ENCODE peak calls at places on chromosome 16, in five cellular contexts. S is psoas muscle, N is A549, E is BJ, H is AG04450. X is an unnamed sample.
A peak's percentile ranks its signal among the peaks of the same experiment; 100 is the strongest.

GRCh38 chr16:16052916-16053315 is 103.5 kb downstream of the ABCC1 start:
- DNase-seq in S (no peak), N (no peak), E (no peak), H (peak; percentile 38), X (no peak)

GRCh38 chr16:10385725-10386516 is at the start of gene ATF7IP2:
- DNase-seq in S (peak; percentile 85), N (peak; percentile 96), E (peak; percentile 67), H (peak; percentile 59), X (peak; percentile 67)

GRCh38 chr16:21263640-21264211 is 14.4 kb downstream of the CRYM start:
- DNase-seq in S (no peak), N (peak; percentile 14), E (peak; percentile 16), H (peak; percentile 2), X (no peak)

GRCh38 chr16:6682142-6682811 is 650.4 kb upstream of the RBFOX1 start:
- DNase-seq in S (no peak), N (peak; percentile 14), E (no peak), H (no peak), X (no peak)

GRCh38 chr16:23137818-23138217 is 11.4 kb downstream of the USP31 start:
- DNase-seq in S (no peak), N (no peak), E (no peak), H (no peak), X (no peak)

GRCh38 chr16:14455577-14455976 is 174.5 kb downstream of the PARN start:
- DNase-seq in S (no peak), N (peak; percentile 40), E (peak; percentile 23), H (no peak), X (peak; percentile 27)

GRCh38 chr16:74830646-74831045 is 56.0 kb upstream of the FA2H start:
- DNase-seq in S (no peak), N (no peak), E (no peak), H (no peak), X (no peak)

GRCh38 chr16:64287667-64288521 is 834.0 kb downstream of the CDH11 start:
- DNase-seq in S (no peak), N (no peak), E (no peak), H (no peak), X (no peak)

GRCh38 chr16:48892884-48893283 is 282.9 kb upstream of the N4BP1 start:
- DNase-seq in S (no peak), N (peak; percentile 4), E (no peak), H (no peak), X (no peak)

GRCh38 chr16:66925322-66925840 is at the start of gene RRAD:
- DNase-seq in S (peak; percentile 87), N (no peak), E (no peak), H (no peak), X (no peak)

GRCh38 chr16:9090101-9090959 is 1.1 kb upstream of the HAPSTR1 start:
- DNase-seq in S (peak; percentile 78), N (no peak), E (no peak), H (no peak), X (no peak)

GRCh38 chr16:64910351-64910750 is 211.5 kb downstream of the CDH11 start:
- DNase-seq in S (peak; percentile 64), N (peak; percentile 16), E (peak; percentile 31), H (peak; percentile 71), X (peak; percentile 99)

GRCh38 chr16:4675864-4676786 is 17.2 kb upstream of the NUDT16L1 start:
- DNase-seq in S (no peak), N (no peak), E (no peak), H (no peak), X (no peak)

GRCh38 chr16:20900299-20901067 is at the start of the genes DCUN1D3 and LYRM1:
- DNase-seq in S (peak; percentile 99), N (peak; percentile 99), E (peak; percentile 92), H (peak; percentile 99), X (peak; percentile 99)

GRCh38 chr16:1167276-1168107 is 14.6 kb downstream of the CACNA1H start:
- DNase-seq in S (no peak), N (no peak), E (no peak), H (no peak), X (no peak)

GRCh38 chr16:74888227-74888862 is 96.6 kb downstream of the WDR59 start:
- DNase-seq in S (no peak), N (no peak), E (no peak), H (no peak), X (no peak)

GRCh38 chr16:82882982-82883863 is 256.5 kb downstream of the CDH13 start:
- DNase-seq in S (no peak), N (no peak), E (no peak), H (no peak), X (no peak)

GRCh38 chr16:49022351-49022963 is 259.2 kb downstream of the CBLN1 start:
- DNase-seq in S (no peak), N (no peak), E (no peak), H (no peak), X (no peak)

GRCh38 chr16:4077083-4077714 is 39.0 kb downstream of the ADCY9 start:
- DNase-seq in S (no peak), N (no peak), E (no peak), H (no peak), X (no peak)

GRCh38 chr16:49345829-49346228 is 27.8 kb upstream of the C16orf78 start:
- DNase-seq in S (no peak), N (no peak), E (no peak), H (no peak), X (no peak)

GRCh38 chr16:29678691-29679267 is at the start of gene QPRT:
- DNase-seq in S (no peak), N (peak; percentile 21), E (no peak), H (no peak), X (peak; percentile 28)

GRCh38 chr16:79099701-79100100 is 500.8 kb downstream of the MAF start:
- DNase-seq in S (no peak), N (no peak), E (no peak), H (no peak), X (no peak)

GRCh38 chr16:25111403-25112166 is at the start of gene LCMT1:
- DNase-seq in S (peak; percentile 94), N (peak; percentile 96), E (peak; percentile 96), H (peak; percentile 91), X (peak; percentile 89)

GRCh38 chr16:13099822-13100221 is 198.4 kb downstream of the SHISA9 start:
- DNase-seq in S (no peak), N (no peak), E (no peak), H (no peak), X (no peak)

GRCh38 chr16:86854058-86854621 is 275.8 kb downstream of the FOXL1 start:
- DNase-seq in S (no peak), N (no peak), E (peak; percentile 99), H (no peak), X (peak; percentile 83)

GRCh38 chr16:31420037-31420436 is 8.1 kb downstream of the COX6A2 start:
- DNase-seq in S (no peak), N (no peak), E (no peak), H (no peak), X (no peak)

DNA sequence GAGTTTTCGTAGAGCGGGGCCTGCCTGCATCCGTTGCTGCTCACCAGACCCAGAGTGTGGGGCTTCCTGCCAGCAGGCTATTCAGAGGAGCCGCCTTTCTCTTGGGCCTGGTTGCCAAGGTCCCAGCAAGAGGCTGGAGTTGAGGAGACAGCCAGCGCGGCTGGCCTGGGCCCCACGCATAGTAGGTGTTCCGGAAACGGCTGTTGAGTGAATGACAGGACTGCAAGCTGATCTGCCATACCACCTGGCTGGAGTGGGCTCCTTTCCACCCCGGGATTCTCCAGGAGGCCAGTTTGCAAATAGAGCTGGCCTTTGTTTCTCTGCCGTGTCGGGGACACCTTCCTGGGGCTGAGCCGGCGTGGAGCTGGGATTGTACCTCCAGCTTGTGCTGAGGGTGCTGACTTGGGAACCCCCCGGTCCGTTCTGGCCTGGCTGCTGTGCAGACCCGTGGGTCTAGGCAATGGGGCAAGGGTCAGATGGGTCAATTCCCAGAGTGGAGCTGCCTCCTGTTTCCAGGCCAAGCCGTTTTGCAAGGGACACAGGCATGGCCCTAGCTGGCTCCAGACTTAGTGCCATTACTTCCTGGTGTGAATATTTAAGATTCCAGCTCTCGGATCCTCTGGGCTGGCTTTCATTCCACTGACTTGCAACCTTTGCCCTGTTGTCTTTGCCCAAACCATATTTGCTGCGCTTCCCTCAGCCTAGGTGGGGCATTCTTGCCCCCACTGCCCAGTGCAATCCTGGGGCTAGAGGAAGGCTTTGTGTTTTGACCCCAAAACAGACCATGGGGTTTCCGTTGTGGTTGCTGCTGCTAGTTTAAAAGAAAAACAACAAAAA is 68.8 kb downstream of the CMIP start:
- DNase-seq in S (peak; percentile 81), N (peak; percentile 68), E (no peak), H (no peak), X (no peak)
- H3K4me3 ChIP-seq in S (no peak overlapping the region), N (no peak overlapping the region), E (no peak overlapping the region), H (no peak overlapping the region), X (no peak overlapping the region)

GRCh38 chr16:88684569-88685155 is 1.6 kb downstream of the SNAI3 start:
- DNase-seq in S (peak; percentile 44), N (no peak), E (no peak), H (no peak), X (no peak)
- H3K4me3 ChIP-seq in S (peak overlapping the region; percentile 86), N (no peak overlapping the region), E (no peak overlapping the region), H (no peak overlapping the region), X (no peak overlapping the region)

GRCh38 chr16:11833951-11834695 is 17.2 kb downstream of the RSL1D1 start:
- DNase-seq in S (peak; percentile 69), N (peak; percentile 24), E (no peak), H (peak; percentile 58), X (peak; percentile 88)

GRCh38 chr16:11835309-11835708 is 16.0 kb downstream of the RSL1D1 start:
- DNase-seq in S (no peak), N (no peak), E (no peak), H (no peak), X (no peak)

GRCh38 chr16:11835891-11836652 is 15.3 kb downstream of the RSL1D1 start:
- DNase-seq in S (no peak), N (no peak), E (no peak), H (no peak), X (peak; percentile 56)

GRCh38 chr16:11841026-11841425 is 10.3 kb downstream of the RSL1D1 start:
- DNase-seq in S (no peak), N (no peak), E (no peak), H (no peak), X (no peak)

DNA sequence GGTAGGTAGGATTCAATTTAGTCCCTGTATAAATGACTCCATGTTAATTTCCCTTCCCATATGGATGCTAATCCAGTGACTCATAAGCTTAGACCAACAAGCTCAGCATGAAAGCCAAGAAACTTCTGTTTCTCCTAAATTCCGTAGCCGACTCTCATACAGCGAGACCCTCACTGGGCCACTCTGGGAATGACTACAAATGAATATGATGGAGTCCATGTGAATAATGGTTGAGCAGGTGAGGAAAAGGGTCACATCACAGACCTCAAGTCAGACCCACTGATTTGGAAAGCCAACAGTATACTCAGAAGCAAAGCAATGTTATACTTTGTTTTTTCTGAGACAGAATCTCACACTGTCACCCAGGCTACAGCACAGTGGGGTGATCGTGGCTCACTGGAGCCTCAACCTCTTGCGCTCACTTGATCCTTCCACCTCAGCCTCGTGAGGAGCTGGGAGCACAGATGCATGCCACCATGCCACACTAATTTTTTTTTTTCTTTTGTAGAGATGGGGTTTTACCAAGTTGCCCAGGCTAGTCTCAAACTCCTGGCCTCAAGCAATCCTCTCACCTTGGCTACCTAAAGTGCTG is 14.6 kb downstream of the RSL1D1 start:
- DNase-seq in S (no peak), N (peak; percentile 16), E (peak; percentile 57), H (no peak), X (peak; percentile 55)
- H3K4me3 ChIP-seq in S (no peak overlapping the region), N (no peak overlapping the region), E (no peak overlapping the region), H (no peak overlapping the region), X (no peak overlapping the region)

DNA sequence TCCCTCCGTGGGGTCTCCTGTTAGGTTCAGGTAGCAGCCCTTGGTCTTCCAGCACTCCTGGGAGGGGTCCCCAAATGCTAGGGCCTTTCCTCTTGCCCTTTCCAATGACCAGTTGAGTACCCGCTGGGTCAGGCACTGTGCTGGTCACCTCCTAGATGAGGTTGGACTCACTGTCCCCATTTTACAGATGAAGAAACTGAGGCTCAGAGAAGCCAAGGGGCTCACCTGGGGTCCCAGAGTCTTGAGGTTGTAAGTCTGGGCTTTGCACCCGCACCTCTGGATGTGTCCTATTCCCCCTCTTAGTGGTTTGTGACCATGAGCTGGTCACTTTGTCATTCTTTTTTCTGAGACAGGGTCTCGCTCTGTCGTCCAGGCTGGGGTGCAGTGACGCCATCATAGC is 1.4 kb upstream of the CASKIN1 start:
- DNase-seq in S (no peak), N (no peak), E (no peak), H (no peak), X (no peak)
- H3K4me3 ChIP-seq in S (no peak overlapping the region), N (no peak overlapping the region), E (no peak overlapping the region), H (no peak overlapping the region), X (no peak overlapping the region)

X was measured in skeletal muscle cell.